ENCODE peak calls at places on chromosomes 4 and X, in four cellular contexts. G is heart right ventricle, S is endothelial cell, J is GM12865. T is an unnamed sample.

GRCh38 chrX:10197597-10198210 is 40.9 kb downstream of the CLCN4 start:
- DNase-seq in G (no peak), S (no peak), J (no peak), T (no peak)

GRCh38 chrX:24676403-24677024 is 17.2 kb upstream of the POLA1 start:
- DNase-seq in S (no peak), G (no peak), J (peak; percentile 15), T (peak; percentile 37)

GRCh38 chr4:147736458-147736857 is 4.6 kb downstream of the ARHGAP10 start:
- DNase-seq in G (no peak), S (no peak), J (peak; percentile 25), T (peak; percentile 57)

GRCh38 chr4:184417802-184418511 is 56.4 kb downstream of the IRF2 start:
- DNase-seq in S (no peak), J (peak; percentile 86), G (no peak), T (peak; percentile 95)

GRCh38 chr4:89767924-89768323 is 69.0 kb downstream of the SNCA start:
- DNase-seq in J (no peak), G (no peak), S (no peak), T (no peak)

GRCh38 chr4:103054030-103054429 is 22.5 kb downstream of the SLC9B2 start:
- DNase-seq in S (no peak), G (no peak), J (no peak), T (peak; percentile 42)

GRCh38 chr4:140826701-140827027 is 70.5 kb upstream of the TBC1D9 start:
- DNase-seq in J (peak; percentile 68), S (no peak), G (no peak), T (no peak)

GRCh38 chrX:72572248-72573157 is at the start of gene HDAC8:
- DNase-seq in S (peak; percentile 43), J (peak; percentile 85), G (peak; percentile 57), T (peak; percentile 75)

GRCh38 chrX:37684918-37685317 is 673 bp upstream of the XK start:
- DNase-seq in S (no peak), J (no peak), G (no peak), T (no peak)

GRCh38 chrX:70826715-70827114 is 81.8 kb downstream of the TEX11 start:
- DNase-seq in S (no peak), J (no peak), G (no peak), T (peak; percentile 30)

GRCh38 chr4:8010618-8011017 is 71.0 kb upstream of the AFAP1 start:
- DNase-seq in G (no peak), J (no peak), S (no peak), T (no peak)

GRCh38 chr4:8854866-8855265 is 16.8 kb downstream of the HMX1 start:
- DNase-seq in J (no peak), G (no peak), S (no peak), T (peak; percentile 26)

GRCh38 chr4:13548984-13549546 is 4.8 kb upstream of the NKX3-2 start:
- DNase-seq in J (peak; percentile 93), G (peak; percentile 83), S (peak; percentile 93), T (peak; percentile 85)

GRCh38 chrX:49177338-49177833 is 5.7 kb downstream of the PLP2 start:
- DNase-seq in S (no peak), J (no peak), G (no peak), T (peak; percentile 54)

GRCh38 chrX:1316527-1316926 is 20.1 kb upstream of the IL3RA start:
- DNase-seq in S (no peak), J (no peak), G (peak; percentile 48), T (no peak)

GRCh38 chrX:84339507-84340364 is 151.7 kb upstream of the RPS6KA6 start:
- DNase-seq in G (no peak), S (no peak), J (peak; percentile 0), T (peak; percentile 31)
- TF ChIP-seq CTCF in G (peak; percentile 54), S (peak; percentile 62), J (no peak), T (peak; percentile 63)

DNA sequence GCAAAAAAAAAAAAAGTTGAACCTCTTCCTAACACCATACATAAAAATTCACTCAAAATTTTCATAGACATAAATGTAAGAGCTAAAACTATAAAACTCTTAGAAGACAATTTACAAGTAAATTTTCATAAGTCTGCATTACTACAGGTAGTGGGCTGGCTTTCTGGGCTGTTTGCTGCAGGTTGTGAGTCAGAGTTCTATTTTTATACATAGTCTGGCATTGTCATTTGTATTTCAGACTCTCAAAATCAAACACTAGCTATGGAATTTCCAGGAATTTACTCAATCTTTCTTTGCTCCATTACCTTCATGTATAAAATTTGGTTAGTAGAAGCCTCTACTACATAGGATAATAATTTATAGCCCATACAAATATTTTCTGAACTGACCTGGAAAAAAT is 227.2 kb downstream of the COX18 start:
- DNase-seq in S (no peak), J (no peak), G (no peak), T (peak; percentile 19)
- TF ChIP-seq CTCF in S (no peak), J (no peak), G (no peak), T (no peak)

GRCh38 chrX:20527041-20527440 is 260.3 kb upstream of the RPS6KA3 start:
- DNase-seq in J (no peak), G (no peak), S (no peak), T (no peak)

GRCh38 chrX:20530319-20530979 is 263.7 kb upstream of the RPS6KA3 start:
- DNase-seq in S (peak; percentile 58), J (peak; percentile 44), G (no peak), T (peak; percentile 58)

GRCh38 chrX:20529301-20529700 is 262.6 kb upstream of the RPS6KA3 start:
- DNase-seq in G (no peak), J (no peak), S (no peak), T (no peak)

GRCh38 chrX:20529711-20530110 is 263.0 kb upstream of the RPS6KA3 start:
- DNase-seq in G (no peak), J (no peak), S (no peak), T (no peak)

DNA sequence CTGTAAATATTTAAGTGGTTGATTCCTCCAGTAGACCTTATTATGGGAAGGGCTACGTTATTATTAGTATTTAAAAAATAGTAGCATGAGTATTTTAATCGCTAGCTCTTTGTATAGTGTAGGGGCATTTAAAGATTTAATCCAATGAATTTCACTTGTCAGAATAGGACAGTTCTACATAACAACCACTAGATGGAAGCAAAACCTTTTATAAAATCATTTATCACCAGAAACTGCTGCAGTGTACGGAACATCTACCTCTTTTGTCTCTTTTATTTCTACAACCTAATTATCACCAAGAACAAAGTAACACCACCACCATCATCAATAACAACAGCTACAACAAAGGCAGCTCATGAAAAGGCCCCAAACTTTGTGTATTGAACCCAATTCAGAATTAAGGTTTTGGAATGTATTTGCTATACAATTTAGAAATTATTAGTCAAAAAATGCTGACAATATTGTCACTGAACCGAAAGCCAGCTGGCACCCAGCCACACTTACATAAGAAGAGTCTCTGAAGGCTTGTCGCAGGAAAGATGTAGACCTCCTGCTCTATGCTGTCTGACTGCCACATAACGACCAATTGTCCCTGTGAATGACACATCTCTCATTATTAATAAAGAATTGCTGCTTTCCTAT is 260.9 kb upstream of the RPS6KA3 start:
- DNase-seq in G (no peak), S (no peak), J (no peak), T (peak; percentile 37)
- TF ChIP-seq CTCF in G (peak; percentile 54), S (peak; percentile 49), J (peak; percentile 25), T (peak; percentile 54)

GRCh38 chrX:40521868-40522450 is 58.8 kb upstream of the ATP6AP2 start:
- DNase-seq in G (peak; percentile 61), J (no peak), S (no peak), T (no peak)

GRCh38 chrX:40527543-40527942 is 53.2 kb upstream of the ATP6AP2 start:
- DNase-seq in J (no peak), S (no peak), G (no peak), T (no peak)

GRCh38 chrX:40523852-40524251 is 56.9 kb upstream of the ATP6AP2 start:
- DNase-seq in G (no peak), S (no peak), J (no peak), T (no peak)

GRCh38 chrX:40526412-40526811 is 54.4 kb upstream of the ATP6AP2 start:
- DNase-seq in G (no peak), S (no peak), J (no peak), T (no peak)

DNA sequence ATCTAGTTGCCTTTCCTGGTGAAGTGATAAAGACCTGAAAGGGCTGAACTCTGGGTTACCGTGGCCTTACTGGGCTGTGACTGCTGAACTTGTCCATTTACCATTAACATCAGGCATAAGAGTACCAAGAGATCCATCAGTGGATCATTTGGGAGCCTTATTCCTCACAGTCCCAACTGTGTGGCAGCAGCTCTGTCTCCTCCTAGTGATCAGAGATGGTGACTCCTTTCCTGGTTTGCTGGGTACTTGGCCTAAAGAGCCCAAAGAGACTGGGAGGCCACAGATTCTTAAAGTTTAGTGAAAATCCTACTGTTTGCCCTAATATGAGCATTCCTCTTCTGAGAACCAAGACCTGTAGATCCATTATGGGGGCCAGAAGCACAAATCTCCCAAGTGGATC is 56.3 kb upstream of the ATP6AP2 start:
- DNase-seq in S (no peak), G (no peak), J (no peak), T (no peak)
- TF ChIP-seq CTCF in S (no peak), G (no peak), J (no peak), T (no peak)

GRCh38 chrX:132023117-132023895 is at the start of gene STK26:
- DNase-seq in J (peak; percentile 83), S (peak; percentile 71), G (peak; percentile 66), T (peak; percentile 82)

GRCh38 chrX:132025085-132025484 is 2.0 kb downstream of the STK26 start:
- DNase-seq in J (no peak), G (no peak), S (no peak), T (no peak)

GRCh38 chrX:132022863-132023116 is 312 bp upstream of the STK26 start:
- DNase-seq in J (no peak), G (no peak), S (no peak), T (no peak)

GRCh38 chrX:132023896-132024386 is 839 bp downstream of the STK26 start:
- DNase-seq in G (peak; percentile 7), S (no peak), J (peak; percentile 85), T (peak; percentile 32)

GRCh38 chrX:132022115-132022862 is 813 bp upstream of the STK26 start:
- DNase-seq in G (no peak), J (peak; percentile 34), S (no peak), T (peak; percentile 37)
- TF ChIP-seq CTCF in G (no peak), J (peak; percentile 33), S (no peak), T (peak; percentile 11)

T was measured in MCF 10A.